ENCODE peak calls at places on chromosome 1, in seven cellular contexts. J, U, D, O, H, E and Q are unnamed samples.

GRCh38 chr1:10909697-10910489 is 102.6 kb upstream of the TARDBP start:
- DNase-seq in J (no peak), U (no peak), D (no peak), O (no peak), H (peak; percentile 85), E (peak; percentile 82), Q (peak; percentile 78)

GRCh38 chr1:3492545-3493246 is 38.2 kb downstream of the ARHGEF16 start:
- DNase-seq in J (no peak), U (no peak), D (no peak), O (no peak), H (no peak), E (no peak), Q (no peak)

GRCh38 chr1:117636637-117637425 is 31.0 kb downstream of the TENT5C start:
- DNase-seq in J (no peak), U (no peak), D (no peak), O (no peak), H (no peak), E (no peak), Q (no peak)

GRCh38 chr1:61253912-61254628 is 171.7 kb downstream of the NFIA start:
- DNase-seq in J (no peak), U (no peak), D (no peak), O (no peak), H (no peak), E (no peak), Q (no peak)

GRCh38 chr1:9651565-9652378 is at the start of gene PIK3CD:
- DNase-seq in J (no peak), U (peak; percentile 42), D (no peak), O (no peak), H (peak; percentile 85), E (peak; percentile 68), Q (no peak)

GRCh38 chr1:6298940-6299465 is 38.1 kb upstream of the GPR153 start:
- DNase-seq in J (no peak), U (no peak), D (no peak), O (no peak), H (peak; percentile 73), E (no peak), Q (no peak)

GRCh38 chr1:10943991-10944730 is 68.3 kb upstream of the TARDBP start:
- DNase-seq in J (no peak), U (no peak), D (peak; percentile 48), O (no peak), H (peak; percentile 74), E (peak; percentile 44), Q (peak; percentile 75)

GRCh38 chr1:6511461-6512244 is 20.2 kb upstream of the PLEKHG5 start:
- DNase-seq in J (no peak), U (no peak), D (no peak), O (no peak), H (peak; percentile 79), E (no peak), Q (no peak)

GRCh38 chr1:227317541-227318002 is 720 bp downstream of the CDC42BPA start:
- DNase-seq in J (peak; percentile 66), U (peak; percentile 61), D (peak; percentile 16), O (peak; percentile 17), H (peak; percentile 76), E (peak; percentile 50), Q (peak; percentile 39)

GRCh38 chr1:39852214-39852791 is 31.0 kb downstream of the TRIT1 start:
- DNase-seq in J (no peak), U (no peak), D (no peak), O (no peak), H (no peak), E (no peak), Q (no peak)

GRCh38 chr1:64965239-64966157 is 851 bp downstream of the JAK1 start:
- DNase-seq in J (peak; percentile 90), U (peak; percentile 87), D (peak; percentile 58), O (no peak), H (peak; percentile 56), E (no peak), Q (peak; percentile 75)

GRCh38 chr1:14578156-14578555 is 20.3 kb upstream of the KAZN start:
- DNase-seq in J (no peak), U (no peak), D (no peak), O (no peak), H (no peak), E (no peak), Q (no peak)

GRCh38 chr1:4603317-4604110 is 50.9 kb upstream of the AJAP1 start:
- DNase-seq in J (peak; percentile 46), U (no peak), D (no peak), O (no peak), H (no peak), E (no peak), Q (no peak)

GRCh38 chr1:246782120-246782900 is 58.1 kb downstream of the SCCPDH start:
- DNase-seq in J (no peak), U (peak; percentile 68), D (no peak), O (no peak), H (peak; percentile 37), E (no peak), Q (no peak)

GRCh38 chr1:118786454-118787155 is 201.5 kb downstream of the TBX15 start:
- DNase-seq in J (no peak), U (no peak), D (no peak), O (no peak), H (no peak), E (no peak), Q (no peak)

GRCh38 chr1:237012789-237013383 is 8.6 kb upstream of the MT1HL1 start:
- DNase-seq in J (peak; percentile 84), U (peak; percentile 39), D (no peak), O (no peak), H (peak; percentile 28), E (peak; percentile 41), Q (peak; percentile 63)

GRCh38 chr1:54424398-54424797 is 18.2 kb upstream of the SSBP3 start:
- DNase-seq in J (no peak), U (no peak), D (no peak), O (no peak), H (no peak), E (no peak), Q (no peak)

GRCh38 chr1:180235502-180236239 is 5.6 kb downstream of the LHX4 start:
- DNase-seq in J (peak; percentile 4), U (no peak), D (no peak), O (no peak), H (no peak), E (no peak), Q (no peak)

GRCh38 chr1:180239145-180240096 is 9.4 kb downstream of the LHX4 start:
- DNase-seq in J (peak; percentile 5), U (no peak), D (no peak), O (no peak), H (no peak), E (no peak), Q (no peak)

GRCh38 chr1:180236698-180237509 is 6.8 kb downstream of the LHX4 start:
- DNase-seq in J (peak; percentile 14), U (no peak), D (no peak), O (no peak), H (no peak), E (no peak), Q (no peak)

GRCh38 chr1:180237850-180238476 is 7.9 kb downstream of the LHX4 start:
- DNase-seq in J (no peak), U (no peak), D (no peak), O (no peak), H (no peak), E (no peak), Q (no peak)

GRCh38 chr1:180238675-180239074 is 8.6 kb downstream of the LHX4 start:
- DNase-seq in J (peak; percentile 30), U (no peak), D (no peak), O (no peak), H (no peak), E (no peak), Q (no peak)
- H3K27me3 ChIP-seq in J (peaks cover 68% of the 10 kb centered on the region), U (peaks cover 5% of the 10 kb centered on the region), D (peaks cover 100% of the 10 kb centered on the region), O (peaks cover 44% of the 10 kb centered on the region), H (peaks cover 85% of the 10 kb centered on the region), E (peaks cover 56% of the 10 kb centered on the region), Q (peaks cover 100% of the 10 kb centered on the region)

DNA sequence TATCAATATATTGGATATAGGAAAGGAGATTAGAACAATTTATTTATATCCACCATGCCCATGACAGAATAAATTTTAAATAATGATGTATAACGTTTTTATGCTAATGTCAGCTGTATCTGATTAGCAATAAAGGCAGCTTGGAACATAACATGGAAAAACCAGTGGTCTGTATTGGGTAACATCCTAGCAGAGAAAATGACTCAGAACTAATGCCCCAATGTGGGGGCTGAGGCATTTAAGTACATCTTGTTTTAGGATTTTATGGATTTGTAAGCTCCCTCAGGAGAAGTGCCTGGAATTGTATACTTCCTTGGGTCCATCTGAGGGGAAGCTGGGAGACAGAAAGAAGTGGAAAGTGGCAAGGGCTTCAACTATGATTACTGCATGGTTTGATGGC is 82.3 kb downstream of the HMCN1 start:
- DNase-seq in J (no peak), U (no peak), D (no peak), O (no peak), H (no peak), E (no peak), Q (no peak)
- TF ChIP-seq EP300 in J (no peak), U (no peak), D (no peak), O (no peak), H (no peak), E (no peak), Q (no peak)

GRCh38 chr1:112341986-112342385 is 54.0 kb upstream of the CTTNBP2NL start:
- DNase-seq in J (no peak), U (no peak), D (no peak), O (no peak), H (no peak), E (no peak), Q (no peak)

GRCh38 chr1:112335351-112335750 is 60.7 kb upstream of the CTTNBP2NL start:
- DNase-seq in J (no peak), U (no peak), D (no peak), O (no peak), H (no peak), E (no peak), Q (no peak)

GRCh38 chr1:112332751-112333150 is 63.3 kb upstream of the CTTNBP2NL start:
- DNase-seq in J (no peak), U (no peak), D (no peak), O (no peak), H (no peak), E (no peak), Q (no peak)

DNA sequence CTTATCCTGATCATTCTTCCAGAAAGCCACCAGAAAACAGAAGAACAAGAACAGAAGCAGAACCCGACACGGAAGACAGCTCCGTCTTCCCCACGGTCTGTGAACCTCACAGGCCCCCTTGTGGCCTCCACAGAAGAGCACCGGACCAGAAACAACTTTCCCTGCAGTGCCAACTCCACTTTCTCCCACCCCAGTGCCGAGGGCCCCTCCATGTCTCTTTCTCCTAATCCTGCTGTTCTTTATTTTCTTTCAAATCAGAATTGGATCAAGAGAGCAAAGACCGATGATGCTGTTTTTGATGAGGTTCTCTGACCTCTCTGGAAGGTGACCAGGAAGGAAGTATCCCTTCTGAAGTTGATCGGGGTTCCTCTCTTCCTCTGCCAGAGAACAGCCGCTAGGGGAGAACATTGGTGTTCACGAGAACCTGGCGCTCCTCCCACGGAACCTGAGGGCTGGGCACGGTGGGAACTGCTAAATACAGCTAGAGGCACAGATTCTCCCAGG is 58.9 kb upstream of the CTTNBP2NL start:
- DNase-seq in J (peak; percentile 75), U (no peak), D (no peak), O (no peak), H (peak; percentile 42), E (peak; percentile 52), Q (no peak)
- H3K4me3 ChIP-seq in J (no peak overlapping the region), U (no peak overlapping the region), D (no peak overlapping the region), O (no peak overlapping the region), H (no peak overlapping the region), E (no peak overlapping the region), Q (no peak overlapping the region)

DNA sequence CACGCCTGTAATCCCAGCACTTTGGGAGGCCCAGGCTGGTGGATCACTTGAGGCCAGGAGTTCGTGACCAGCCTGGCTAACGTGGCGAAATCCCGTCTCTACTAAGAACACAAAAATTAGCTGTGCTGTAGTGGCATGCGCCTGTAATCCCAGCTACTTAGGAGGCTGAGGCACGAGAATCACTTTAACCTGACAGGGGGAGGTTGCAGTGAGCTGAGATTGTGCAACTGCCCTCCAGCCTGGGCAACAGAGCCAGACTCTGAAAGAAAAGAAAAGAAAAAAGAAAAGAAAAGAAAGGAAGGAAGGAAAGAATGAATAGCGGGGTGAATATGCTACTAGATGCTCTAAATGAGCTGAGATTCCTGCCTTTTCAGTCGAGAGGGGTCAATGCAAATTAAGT is 7.1 kb downstream of the GFI1 start:
- DNase-seq in J (no peak), U (no peak), D (no peak), O (no peak), H (no peak), E (no peak), Q (no peak)
- H3K27me3 ChIP-seq in J (peaks cover 41% of the 10 kb centered on the region), U (no peaks in the 10 kb centered on the region), D (peaks cover 55% of the 10 kb centered on the region), O (peaks cover 87% of the 10 kb centered on the region), H (peaks cover 86% of the 10 kb centered on the region), E (peaks cover 17% of the 10 kb centered on the region), Q (peaks cover 72% of the 10 kb centered on the region)